ENCODE peak calls at places on chromosomes 6 and 20, in five cellular contexts. Y is DMS53, F is memory B cell, O is IMR-90, P is ELR. G is an unnamed sample.

GRCh38 chr6:43254138-43254817 is 11.0 kb downstream of the TTBK1 start:
- DNase-seq in P (no peak), F (no peak), O (peak; percentile 41), Y (no peak), G (peak; percentile 85)

GRCh38 chr6:50264995-50265571 is 215.4 kb upstream of the DEFB112 start:
- DNase-seq in F (no peak), Y (peak; percentile 59), O (no peak), P (peak; percentile 0), G (no peak)

GRCh38 chr6:44056392-44057237 is 70.6 kb downstream of the MRPL14 start:
- DNase-seq in F (no peak), Y (no peak), P (peak; percentile 39), O (peak; percentile 90), G (peak; percentile 88)

GRCh38 chr20:45467861-45468260 is 1.7 kb upstream of the WFDC2 start:
- DNase-seq in O (no peak), P (no peak), Y (peak; percentile 83), F (no peak), G (no peak)

GRCh38 chr20:62955519-62956386 is 3.2 kb downstream of the SLC17A9 start:
- DNase-seq in O (no peak), Y (no peak), F (no peak), P (no peak), G (peak; percentile 85)

GRCh38 chr20:1702288-1702687 is 44.7 kb upstream of the SIRPG start:
- DNase-seq in O (no peak), F (no peak), P (peak; percentile 9), Y (no peak), G (no peak)

GRCh38 chr6:11197175-11197535 is 35.3 kb downstream of the NEDD9 start:
- DNase-seq in P (peak; percentile 67), F (no peak), Y (no peak), O (peak; percentile 88), G (peak; percentile 85)

GRCh38 chr6:5054427-5054873 is 30.7 kb upstream of the PPP1R3G start:
- DNase-seq in O (peak; percentile 66), Y (no peak), P (peak; percentile 27), F (no peak), G (no peak)

GRCh38 chr20:58449703-58450138 is 60.7 kb downstream of the VAPB start:
- DNase-seq in F (no peak), Y (no peak), O (no peak), P (no peak), G (no peak)

GRCh38 chr6:37311666-37312473 is 41.9 kb upstream of the RNF8 start:
- DNase-seq in P (peak; percentile 65), F (no peak), O (peak; percentile 83), Y (no peak), G (peak; percentile 73)

GRCh38 chr6:6599468-6599873 is 11.0 kb downstream of the LY86 start:
- DNase-seq in F (no peak), P (no peak), Y (no peak), O (no peak), G (peak; percentile 74)

GRCh38 chr6:110552901-110553641 is 76.7 kb upstream of the SLC22A16 start:
- DNase-seq in P (no peak), F (no peak), Y (no peak), O (no peak), G (no peak)

GRCh38 chr6:159754959-159755914 is 6.6 kb upstream of the ACAT2 start:
- DNase-seq in Y (no peak), O (no peak), P (no peak), F (no peak), G (no peak)

GRCh38 chr6:131430531-131430930 is 142.5 kb upstream of the ARG1 start:
- DNase-seq in P (peak; percentile 58), Y (no peak), F (no peak), O (no peak), G (no peak)

G was measured in osteoblast.